ENCODE peak calls at places on chromosomes 1 and 21, in four cellular contexts. S, H, M and D are unnamed samples.

GRCh38 chr1:53332833-53333232 is 5.0 kb upstream of the LRP8 start:
- DNase-seq in S (no peak), H (no peak), M (no peak), D (no peak)

GRCh38 chr1:170583186-170583585 is 51.2 kb downstream of the GORAB start:
- DNase-seq in S (no peak), H (no peak), M (no peak), D (no peak)

GRCh38 chr1:158087320-158087927 is 93.3 kb upstream of the CD1D start:
- DNase-seq in S (peak), H (peak), M (no peak), D (peak)

GRCh38 chr1:34267326-34267725 is 90.6 kb downstream of the C1orf94 start:
- DNase-seq in S (no peak), H (no peak), M (no peak), D (no peak)

GRCh38 chr1:187876775-187877174 is 1048.0 kb downstream of the PLA2G4A start:
- DNase-seq in S (no peak), H (no peak), M (peak), D (no peak)

GRCh38 chr1:236025836-236026235 is 39.1 kb downstream of the NID1 start:
- DNase-seq in S (no peak), H (no peak), M (no peak), D (no peak)

GRCh38 chr21:44006017-44006624 is 6.0 kb upstream of the TRAPPC10 start:
- DNase-seq in S (no peak), H (no peak), M (no peak), D (no peak)

GRCh38 chr1:77200297-77200696 is 18.9 kb downstream of the PIGK start:
- DNase-seq in S (no peak), H (no peak), M (no peak), D (no peak)

GRCh38 chr1:31861346-31861745 is 45.5 kb upstream of the SPOCD1 start:
- DNase-seq in S (peak), H (no peak), M (peak), D (no peak)

GRCh38 chr1:96569288-96569687 is 152.3 kb upstream of the PTBP2 start:
- DNase-seq in S (no peak), H (no peak), M (no peak), D (no peak)

GRCh38 chr1:17405898-17406759 is 33.3 kb downstream of the RCC2 start:
- DNase-seq in S (peak), H (no peak), M (no peak), D (peak)

DNA sequence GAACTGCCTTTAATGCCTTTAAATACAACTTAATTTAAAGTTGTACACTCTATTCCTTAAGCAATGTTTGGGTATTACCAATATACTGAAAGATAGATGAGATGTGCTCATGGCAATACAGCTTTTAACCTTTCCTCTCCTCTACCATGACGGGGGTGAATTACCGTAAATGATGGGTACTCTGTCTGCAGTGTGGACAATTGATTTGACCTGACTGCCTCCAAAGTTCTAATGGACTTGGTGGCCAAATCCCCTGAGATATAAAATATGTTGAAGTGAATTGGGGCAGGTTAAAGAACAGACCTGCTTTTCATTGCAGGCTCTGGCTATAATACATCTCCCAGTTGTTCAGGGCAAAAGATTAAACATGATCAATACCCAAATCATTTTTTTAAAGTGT is 367.4 kb upstream of the NR5A2 start:
- DNase-seq in S (no peak), H (no peak), M (no peak), D (no peak)
- TF ChIP-seq POLR2AphosphoS5 in S (no peak), H (no peak), M (no peak), D (no peak)

GRCh38 chr1:67208217-67208616 is 42.0 kb downstream of the IL23R start:
- DNase-seq in S (no peak), H (no peak), M (no peak), D (no peak)

GRCh38 chr1:67211589-67212563 is 45.6 kb downstream of the IL23R start:
- DNase-seq in S (no peak), H (no peak), M (no peak), D (no peak)

GRCh38 chr1:67213948-67214347 is 47.7 kb downstream of the IL23R start:
- DNase-seq in S (no peak), H (no peak), M (no peak), D (no peak)

GRCh38 chr1:67214420-67215174 is 48.3 kb downstream of the IL23R start:
- DNase-seq in S (no peak), H (no peak), M (peak), D (no peak)

DNA sequence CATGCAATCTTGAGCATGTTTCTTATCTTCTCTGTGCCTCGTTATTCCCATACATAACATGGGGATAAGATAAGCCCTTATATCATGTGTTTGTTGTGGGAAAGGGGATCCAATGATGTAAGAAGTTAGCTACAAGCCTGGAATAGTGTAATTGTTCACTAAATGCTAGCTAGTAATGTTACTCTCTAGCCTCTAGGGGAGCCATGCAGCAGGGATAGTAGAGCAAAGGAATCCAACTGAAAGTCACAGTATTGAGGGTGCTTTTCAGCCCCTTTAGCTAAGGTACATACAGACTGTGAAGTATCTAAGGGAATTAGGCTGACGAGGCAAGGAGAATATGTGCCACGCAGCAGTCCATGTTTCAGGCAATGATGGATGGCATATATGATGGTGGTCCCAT is 46.9 kb downstream of the IL23R start:
- DNase-seq in S (peak), H (no peak), M (no peak), D (no peak)
- TF ChIP-seq SPI1 in S (no peak), H (no peak), M (no peak), D (no peak)

GRCh38 chr21:16071761-16072160 is 342.0 kb downstream of the USP25 start:
- DNase-seq in S (no peak), H (no peak), M (no peak), D (no peak)

GRCh38 chr21:16073571-16073970 is 343.8 kb downstream of the USP25 start:
- DNase-seq in S (no peak), H (no peak), M (no peak), D (no peak)

GRCh38 chr21:16072176-16072575 is 342.4 kb downstream of the USP25 start:
- DNase-seq in S (no peak), H (no peak), M (no peak), D (no peak)

GRCh38 chr21:16071082-16071481 is 341.3 kb downstream of the USP25 start:
- DNase-seq in S (no peak), H (no peak), M (no peak), D (no peak)

GRCh38 chr21:16072692-16073091 is 342.9 kb downstream of the USP25 start:
- DNase-seq in S (no peak), H (no peak), M (no peak), D (no peak)
- TF ChIP-seq POLR2AphosphoS5 in S (no peak), H (no peak), M (no peak), D (no peak)

GRCh38 chr1:23664837-23665795 is 26.5 kb upstream of the RPL11 start:
- DNase-seq in S (peak), H (no peak), M (peak), D (peak)
- TF ChIP-seq SPI1 in S (no peak), H (no peak), M (no peak), D (no peak)

DNA sequence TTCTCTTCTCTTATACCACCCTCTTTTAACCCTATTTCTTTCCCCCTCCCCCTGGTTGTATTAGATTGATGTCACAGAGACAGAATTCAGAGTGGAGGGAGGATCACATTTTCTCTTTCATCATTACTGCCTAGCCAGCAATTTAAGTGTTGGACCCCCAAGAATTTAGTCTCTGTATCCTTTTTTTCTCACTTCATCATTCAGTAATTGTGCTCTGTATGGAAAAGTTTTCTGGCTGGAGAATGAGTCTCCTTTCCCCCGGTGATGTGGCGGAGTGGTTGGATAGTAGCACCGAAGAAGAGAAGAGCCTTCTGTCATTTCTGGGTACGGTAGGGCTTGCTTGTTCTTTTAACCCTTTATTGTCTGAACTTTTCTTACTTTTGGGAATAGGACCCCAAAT is 124.8 kb downstream of the CLEC20A start:
- DNase-seq in S (no peak), H (no peak), M (no peak), D (no peak)
- TF ChIP-seq POLR2AphosphoS5 in S (no peak), H (no peak), M (no peak), D (no peak)